ENCODE peak calls at places on chromosomes 3 and 15, in six cellular contexts. H, N, C, S, G and O are unnamed samples.
A peak's percentile ranks its signal among the peaks of the same experiment; 100 is the strongest.

GRCh38 chr3:42652611-42653302 is 740 bp upstream of the ZBTB47 start:
- DNase-seq in S (peak; percentile 83), C (peak; percentile 66), N (peak; percentile 79), H (peak; percentile 70), G (peak; percentile 78), O (no peak)

GRCh38 chr15:73744293-73744692 is 8.9 kb downstream of the INSYN1 start:
- DNase-seq in H (no peak), C (no peak), N (no peak), S (no peak), G (no peak), O (no peak)

GRCh38 chr3:184260571-184261269 is 633 bp downstream of the CAMK2N2 start:
- DNase-seq in C (no peak), S (no peak), G (no peak), H (no peak), N (no peak), O (no peak)

GRCh38 chr3:126132751-126133511 is 47.5 kb downstream of the ALDH1L1 start:
- DNase-seq in N (peak; percentile 19), H (no peak), C (no peak), S (peak; percentile 45), G (peak; percentile 14), O (no peak)

GRCh38 chr15:64877435-64877834 is 34.3 kb upstream of the ANKDD1A start:
- DNase-seq in H (no peak), C (no peak), G (no peak), N (peak; percentile 81), S (peak; percentile 95), O (no peak)

GRCh38 chr15:49242820-49243219 is 72.8 kb downstream of the GALK2 start:
- DNase-seq in N (no peak), C (peak; percentile 5), G (peak; percentile 80), S (no peak), H (peak; percentile 91), O (peak; percentile 82)

GRCh38 chr15:91258436-91258779 is 158.4 kb downstream of the SV2B start:
- DNase-seq in S (peak; percentile 88), H (no peak), G (no peak), N (no peak), C (no peak), O (no peak)

GRCh38 chr15:81419304-81419943 is 45.4 kb upstream of the TMC3 start:
- DNase-seq in S (no peak), G (peak; percentile 66), N (no peak), H (no peak), C (no peak), O (no peak)

GRCh38 chr3:143811602-143812001 is 36.7 kb downstream of the SLC9A9 start:
- DNase-seq in G (no peak), S (peak; percentile 65), H (peak; percentile 54), N (no peak), C (no peak), O (no peak)

GRCh38 chr3:22228705-22229104 is 477.7 kb upstream of the ZNF385D start:
- DNase-seq in H (no peak), N (no peak), C (no peak), S (no peak), G (no peak), O (no peak)

GRCh38 chr3:69755795-69756194 is 16.5 kb downstream of the MITF start:
- DNase-seq in H (no peak), N (no peak), C (no peak), G (no peak), S (no peak), O (no peak)

GRCh38 chr15:93034512-93034911 is 54.5 kb downstream of the RGMA start:
- DNase-seq in S (no peak), H (no peak), C (no peak), G (no peak), N (no peak), O (no peak)

GRCh38 chr15:81161215-81161673 is 27.2 kb downstream of the CFAP161 start:
- DNase-seq in N (no peak), C (no peak), H (no peak), G (no peak), S (no peak), O (no peak)

GRCh38 chr3:182490601-182491485 is 302.5 kb upstream of the ATP11B start:
- DNase-seq in N (no peak), H (peak; percentile 4), C (no peak), S (no peak), G (no peak), O (no peak)

GRCh38 chr15:51759557-51760070 is 8.2 kb downstream of the TMOD2 start:
- DNase-seq in N (peak; percentile 62), C (no peak), G (peak; percentile 91), H (peak; percentile 98), S (peak; percentile 73), O (no peak)

GRCh38 chr3:101780661-101781060 is 1.6 kb downstream of the NXPE3 start:
- DNase-seq in S (no peak), G (peak; percentile 74), H (peak; percentile 85), C (peak; percentile 41), N (no peak), O (no peak)

GRCh38 chr15:94615688-94616087 is 384.3 kb downstream of the MCTP2 start:
- DNase-seq in C (no peak), H (no peak), N (no peak), G (no peak), S (no peak), O (no peak)

GRCh38 chr3:151305778-151306157 is 10.9 kb downstream of the GPR87 start:
- DNase-seq in S (no peak), N (no peak), H (peak; percentile 56), G (no peak), C (no peak), O (no peak)

GRCh38 chr3:12294885-12295580 is 6.2 kb downstream of the PPARG start:
- DNase-seq in H (peak; percentile 54), G (peak; percentile 68), C (peak; percentile 82), S (no peak), N (no peak), O (no peak)

GRCh38 chr3:61451841-61452240 is 109.5 kb upstream of the PTPRG start:
- DNase-seq in C (no peak), S (no peak), G (peak; percentile 56), H (peak; percentile 18), N (no peak), O (no peak)

GRCh38 chr3:5568451-5568850 is 380.9 kb downstream of the EDEM1 start:
- DNase-seq in G (no peak), S (no peak), H (no peak), N (no peak), C (no peak), O (no peak)

GRCh38 chr15:74368121-74368520 is 675 bp upstream of the CYP11A1 start:
- DNase-seq in S (no peak), C (no peak), G (no peak), N (no peak), H (no peak), O (no peak)

GRCh38 chr3:143835312-143835711 is 13.0 kb downstream of the SLC9A9 start:
- DNase-seq in N (no peak), G (no peak), C (no peak), H (no peak), S (no peak), O (no peak)

GRCh38 chr15:63462053-63462452 is 42.3 kb upstream of the USP3 start:
- DNase-seq in C (no peak), N (no peak), G (no peak), H (no peak), S (no peak), O (no peak)

GRCh38 chr3:138328341-138328740 is 1.3 kb downstream of the NME9 start:
- DNase-seq in H (peak; percentile 82), N (no peak), G (no peak), S (no peak), C (no peak), O (no peak)
- H3K4me3 ChIP-seq in H (no peak overlapping the region), N (peak overlapping the region; percentile 66), G (no peak overlapping the region), S (no peak overlapping the region), C (no peak overlapping the region), O (no peak overlapping the region)

GRCh38 chr3:170436697-170437096 is 18.0 kb downstream of the CLDN11 start:
- DNase-seq in S (no peak), G (no peak), N (no peak), H (no peak), C (no peak), O (no peak)

GRCh38 chr3:170438836-170439235 is 20.2 kb downstream of the CLDN11 start:
- DNase-seq in C (no peak), S (no peak), H (no peak), G (no peak), N (no peak), O (no peak)

GRCh38 chr3:170440346-170440745 is 21.7 kb downstream of the CLDN11 start:
- DNase-seq in N (no peak), S (no peak), G (no peak), C (no peak), H (no peak), O (no peak)

GRCh38 chr3:170437151-170437550 is 18.5 kb downstream of the CLDN11 start:
- DNase-seq in H (no peak), N (no peak), S (no peak), G (no peak), C (no peak), O (no peak)

DNA sequence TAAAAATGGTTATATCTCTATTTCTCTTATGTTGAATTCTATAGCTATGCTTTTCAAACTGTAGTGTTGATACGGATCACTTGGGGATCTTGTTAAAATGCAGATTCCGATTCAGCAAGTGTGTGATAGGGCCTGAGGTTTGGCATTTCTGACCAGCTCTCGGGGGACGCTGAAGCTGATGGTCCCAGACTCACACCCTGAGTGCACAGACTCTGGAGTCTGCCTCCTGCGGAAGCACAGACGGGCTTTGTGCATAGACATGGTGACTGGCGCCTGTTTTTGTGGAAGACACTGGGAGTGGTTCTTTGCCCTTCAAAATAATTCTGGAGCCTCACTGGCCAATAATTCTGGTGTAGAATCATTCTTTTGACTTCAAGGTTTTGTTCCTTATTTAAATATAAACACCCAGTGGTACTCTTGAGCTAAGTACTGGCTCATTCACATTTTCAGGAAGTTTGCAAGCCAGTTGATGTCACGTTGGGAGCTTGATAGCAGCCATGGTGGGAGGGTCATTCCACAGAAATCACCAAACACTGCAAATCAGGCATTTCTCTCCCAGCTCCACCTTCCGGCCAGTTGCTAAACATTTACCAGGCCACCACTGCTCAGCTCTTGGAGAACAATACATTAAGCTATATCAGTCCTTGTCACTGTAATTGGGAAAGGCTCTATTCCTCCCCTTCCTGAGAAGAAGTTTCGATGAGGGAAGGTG is 19.2 kb downstream of the CLDN11 start:
- DNase-seq in H (no peak), C (no peak), N (no peak), G (no peak), S (no peak), O (no peak)
- TF ChIP-seq CTCF in H (no peak), C (no peak), N (no peak), G (no peak), S (no peak), O (no peak)

GRCh38 chr15:99578809-99579208 is 13.0 kb downstream of the MEF2A start:
- DNase-seq in C (no peak), S (no peak), G (no peak), H (peak; percentile 25), N (no peak), O (no peak)
- H3K4me3 ChIP-seq in C (no peak overlapping the region), S (no peak overlapping the region), G (no peak overlapping the region), H (no peak overlapping the region), N (no peak overlapping the region), O (no peak overlapping the region)

GRCh38 chr3:50385741-50386140 is 26.4 kb upstream of the TMEM115 start:
- DNase-seq in C (no peak), G (no peak), S (no peak), N (no peak), H (no peak), O (no peak)

GRCh38 chr3:50388720-50389352 is 29.5 kb upstream of the TMEM115 start:
- DNase-seq in C (no peak), G (peak; percentile 4), S (no peak), H (peak; percentile 11), N (no peak), O (no peak)

GRCh38 chr3:50389368-50389767 is 30.0 kb upstream of the TMEM115 start:
- DNase-seq in S (no peak), G (no peak), C (no peak), H (no peak), N (no peak), O (no peak)

GRCh38 chr3:50390523-50391177 is 31.3 kb upstream of the TMEM115 start:
- DNase-seq in H (no peak), S (peak; percentile 85), C (no peak), N (peak; percentile 68), G (no peak), O (no peak)

GRCh38 chr3:50388021-50388719 is 28.8 kb upstream of the TMEM115 start:
- DNase-seq in N (no peak), H (no peak), C (no peak), G (no peak), S (no peak), O (no peak)
- TF ChIP-seq CTCF in N (no peak), H (peak; percentile 38), C (peak; percentile 52), G (peak; percentile 67), S (no peak), O (peak; percentile 25)